ENCODE peak calls at places on chromosomes 3 and 15, in four cellular contexts. A, E, R and Q are unnamed samples.

GRCh38 chr15:48143856-48144255 is 23.1 kb downstream of the SLC24A5 start:
- DNase-seq in A (peak), E (no peak), R (no peak), Q (no peak)

GRCh38 chr15:73231661-73232443 is 136.9 kb downstream of the HCN4 start:
- DNase-seq in A (peak), E (no peak), R (no peak), Q (no peak)

GRCh38 chr3:55488398-55489055 is 1.4 kb upstream of the WNT5A start:
- DNase-seq in A (peak), E (peak), R (no peak), Q (peak)

GRCh38 chr15:74040115-74040850 is 42.1 kb downstream of the GOLGA6A start:
- DNase-seq in A (peak), E (no peak), R (no peak), Q (no peak)

GRCh38 chr3:190499157-190499556 is 14.7 kb upstream of the IL1RAP start:
- DNase-seq in A (no peak), E (no peak), R (no peak), Q (no peak)

GRCh38 chr3:57818772-57819171 is 62.7 kb downstream of the SLMAP start:
- DNase-seq in A (no peak), E (no peak), R (no peak), Q (no peak)

GRCh38 chr3:194058189-194058571 is 77.8 kb upstream of the HES1 start:
- DNase-seq in A (peak), E (peak), R (peak), Q (peak)

GRCh38 chr3:14391033-14391432 is 11.4 kb upstream of the SLC6A6 start:
- DNase-seq in A (peak), E (no peak), R (no peak), Q (no peak)

GRCh38 chr3:16512435-16513140 is 911 bp downstream of the RFTN1 start:
- DNase-seq in A (no peak), E (no peak), R (peak), Q (peak)

GRCh38 chr15:25177955-25178801 is 223.4 kb downstream of the SNRPN start:
- DNase-seq in A (no peak), E (no peak), R (peak), Q (peak)

GRCh38 chr3:190696777-190697501 is 165.6 kb downstream of the GMNC start:
- DNase-seq in A (peak), E (no peak), R (no peak), Q (no peak)

GRCh38 chr3:106251160-106251892 is 382.5 kb upstream of the CBLB start:
- DNase-seq in A (no peak), E (no peak), R (no peak), Q (no peak)

GRCh38 chr3:38583688-38584087 is 65.8 kb downstream of the SCN5A start:
- DNase-seq in A (no peak), E (no peak), R (peak), Q (no peak)

GRCh38 chr3:189157232-189158007 is 14.4 kb upstream of the TPRG1 start:
- DNase-seq in A (no peak), E (no peak), R (no peak), Q (no peak)

GRCh38 chr15:100308222-100309007 is 33.4 kb downstream of the ADAMTS17 start:
- DNase-seq in A (no peak), E (no peak), R (no peak), Q (no peak)

GRCh38 chr15:32677238-32677750 is 35.8 kb downstream of the SCG5 start:
- DNase-seq in A (no peak), E (no peak), R (no peak), Q (no peak)

GRCh38 chr15:98421419-98422085 is 226.8 kb upstream of the IGF1R start:
- DNase-seq in A (peak), E (peak), R (peak), Q (peak)

GRCh38 chr15:69021895-69022294 is 7.4 kb downstream of the NOX5 start:
- DNase-seq in A (no peak), E (no peak), R (no peak), Q (no peak)

GRCh38 chr3:147118611-147119010 is 287.7 kb downstream of the ZIC4 start:
- DNase-seq in A (no peak), E (no peak), R (no peak), Q (no peak)

GRCh38 chr15:29756358-29757267 is 65.7 kb downstream of the TJP1 start:
- DNase-seq in A (no peak), E (no peak), R (no peak), Q (no peak)

GRCh38 chr3:72673011-72673771 is 175.1 kb downstream of the SHQ1 start:
- DNase-seq in A (no peak), E (no peak), R (peak), Q (no peak)